ENCODE peak calls at places on chromosomes 13 and 19, in eight cellular contexts. One of them, this sample, is unnamed.

GRCh38 chr13:110017379-110017778 is 231.0 kb upstream of the IRS2 start:
- DNase-seq in HAP-1: no peak
- DNase-seq in heart right ventricle: no peak
- DNase-seq in mammary epithelial cell: peak; percentile 86
- DNase-seq in Peyer's patch: no peak
- DNase-seq in brain microvascular endothelial cell: peak; percentile 84
- DNase-seq in fibroblast of lung: peak; percentile 98
- DNase-seq in mucosa of descending colon: no peak
- DNase-seq in this sample: peak; percentile 71

GRCh38 chr13:113116871-113117271 is 5.7 kb upstream of the F10 start:
- DNase-seq in HAP-1: no peak
- DNase-seq in heart right ventricle: no peak
- DNase-seq in mammary epithelial cell: no peak
- DNase-seq in Peyer's patch: no peak
- DNase-seq in brain microvascular endothelial cell: no peak
- DNase-seq in fibroblast of lung: no peak
- DNase-seq in mucosa of descending colon: no peak
- DNase-seq in this sample: no peak

GRCh38 chr13:26221399-26221720 is 754 bp downstream of the RNF6 start:
- DNase-seq in HAP-1: no peak
- DNase-seq in heart right ventricle: no peak
- DNase-seq in mammary epithelial cell: no peak
- DNase-seq in Peyer's patch: no peak
- DNase-seq in brain microvascular endothelial cell: no peak
- DNase-seq in fibroblast of lung: no peak
- DNase-seq in mucosa of descending colon: no peak
- DNase-seq in this sample: no peak

GRCh38 chr19:40284501-40285352 is at the start of gene AKT2:
- DNase-seq in HAP-1: no peak
- DNase-seq in heart right ventricle: peak; percentile 71
- DNase-seq in mammary epithelial cell: peak; percentile 9
- DNase-seq in Peyer's patch: peak; percentile 63
- DNase-seq in brain microvascular endothelial cell: peak; percentile 3
- DNase-seq in fibroblast of lung: peak; percentile 62
- DNase-seq in mucosa of descending colon: no peak
- DNase-seq in this sample: no peak

GRCh38 chr13:27201661-27202060 is 30.1 kb upstream of the USP12 start:
- DNase-seq in HAP-1: no peak
- DNase-seq in heart right ventricle: no peak
- DNase-seq in mammary epithelial cell: no peak
- DNase-seq in Peyer's patch: no peak
- DNase-seq in brain microvascular endothelial cell: no peak
- DNase-seq in fibroblast of lung: no peak
- DNase-seq in mucosa of descending colon: no peak
- DNase-seq in this sample: no peak

GRCh38 chr13:20550799-20551198 is 16.2 kb upstream of the IFT88 start:
- DNase-seq in HAP-1: no peak
- DNase-seq in heart right ventricle: no peak
- DNase-seq in mammary epithelial cell: no peak
- DNase-seq in Peyer's patch: no peak
- DNase-seq in brain microvascular endothelial cell: no peak
- DNase-seq in fibroblast of lung: no peak
- DNase-seq in mucosa of descending colon: no peak
- DNase-seq in this sample: no peak

GRCh38 chr19:45876411-45877197 is 9.3 kb downstream of the IRF2BP1 start:
- DNase-seq in HAP-1: no peak
- DNase-seq in heart right ventricle: peak; percentile 41
- DNase-seq in mammary epithelial cell: no peak
- DNase-seq in Peyer's patch: no peak
- DNase-seq in brain microvascular endothelial cell: peak; percentile 24
- DNase-seq in fibroblast of lung: peak; percentile 47
- DNase-seq in mucosa of descending colon: no peak
- DNase-seq in this sample: no peak

GRCh38 chr13:35781661-35782060 is 305.2 kb upstream of the MAB21L1 start:
- DNase-seq in HAP-1: peak; percentile 20
- DNase-seq in heart right ventricle: no peak
- DNase-seq in mammary epithelial cell: no peak
- DNase-seq in Peyer's patch: no peak
- DNase-seq in brain microvascular endothelial cell: no peak
- DNase-seq in fibroblast of lung: no peak
- DNase-seq in mucosa of descending colon: no peak
- DNase-seq in this sample: no peak

GRCh38 chr19:50044922-50045321 is 19.1 kb downstream of the ZNF473 start:
- DNase-seq in HAP-1: no peak
- DNase-seq in heart right ventricle: no peak
- DNase-seq in mammary epithelial cell: no peak
- DNase-seq in Peyer's patch: no peak
- DNase-seq in brain microvascular endothelial cell: no peak
- DNase-seq in fibroblast of lung: no peak
- DNase-seq in mucosa of descending colon: no peak
- DNase-seq in this sample: no peak

GRCh38 chr19:50039968-50040367 is 14.2 kb downstream of the ZNF473 start:
- DNase-seq in HAP-1: no peak
- DNase-seq in heart right ventricle: no peak
- DNase-seq in mammary epithelial cell: no peak
- DNase-seq in Peyer's patch: no peak
- DNase-seq in brain microvascular endothelial cell: no peak
- DNase-seq in fibroblast of lung: no peak
- DNase-seq in mucosa of descending colon: no peak
- DNase-seq in this sample: no peak

GRCh38 chr19:50042363-50043024 is 16.7 kb downstream of the ZNF473 start:
- DNase-seq in HAP-1: no peak
- DNase-seq in heart right ventricle: no peak
- DNase-seq in mammary epithelial cell: no peak
- DNase-seq in Peyer's patch: no peak
- DNase-seq in brain microvascular endothelial cell: no peak
- DNase-seq in fibroblast of lung: no peak
- DNase-seq in mucosa of descending colon: no peak
- DNase-seq in this sample: no peak

GRCh38 chr19:50043967-50044366 is 18.2 kb downstream of the ZNF473 start:
- DNase-seq in HAP-1: no peak
- DNase-seq in heart right ventricle: no peak
- DNase-seq in mammary epithelial cell: no peak
- DNase-seq in Peyer's patch: no peak
- DNase-seq in brain microvascular endothelial cell: no peak
- DNase-seq in fibroblast of lung: no peak
- DNase-seq in mucosa of descending colon: no peak
- DNase-seq in this sample: no peak

DNA sequence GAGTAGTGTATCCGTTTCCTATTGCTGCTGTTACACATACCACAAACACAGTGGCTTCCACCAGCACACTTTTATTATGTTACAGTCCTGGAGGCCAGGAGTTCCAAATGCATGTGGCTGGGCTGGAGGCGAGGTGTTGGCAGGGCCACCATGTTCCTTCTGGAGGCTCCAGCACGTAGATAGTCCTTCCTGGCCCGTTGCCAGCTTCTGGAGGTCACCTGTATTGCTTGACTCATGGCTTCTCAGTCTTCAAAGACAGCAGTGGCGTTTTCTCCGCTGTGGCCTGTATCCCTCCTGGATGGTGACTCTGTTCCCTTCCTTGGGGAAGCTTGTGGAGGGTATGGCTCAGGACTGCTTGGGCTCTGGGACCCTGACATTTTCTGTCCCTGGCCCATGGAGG is 15.2 kb downstream of the ZNF473 start:
- DNase-seq in HAP-1: no peak
- DNase-seq in heart right ventricle: no peak
- DNase-seq in mammary epithelial cell: no peak
- DNase-seq in Peyer's patch: no peak
- DNase-seq in brain microvascular endothelial cell: no peak
- DNase-seq in fibroblast of lung: no peak
- DNase-seq in mucosa of descending colon: no peak
- DNase-seq in this sample: no peak
- H3K36me3 ChIP-seq in HAP-1: peaks cover 75% of the 10 kb centered on the region
- H3K36me3 ChIP-seq in heart right ventricle: peaks cover 18% of the 10 kb centered on the region
- H3K36me3 ChIP-seq in mammary epithelial cell: peaks cover 53% of the 10 kb centered on the region
- H3K36me3 ChIP-seq in Peyer's patch: peaks cover 13% of the 10 kb centered on the region
- H3K36me3 ChIP-seq in brain microvascular endothelial cell: peaks cover 70% of the 10 kb centered on the region
- H3K36me3 ChIP-seq in fibroblast of lung: peaks cover 32% of the 10 kb centered on the region
- H3K36me3 ChIP-seq in mucosa of descending colon: peaks cover 19% of the 10 kb centered on the region
- H3K36me3 ChIP-seq in this sample: peaks cover 71% of the 10 kb centered on the region

GRCh38 chr19:14405758-14406644 is 13.1 kb downstream of the DDX39A start:
- DNase-seq in HAP-1: peak; percentile 80
- DNase-seq in heart right ventricle: peak; percentile 89
- DNase-seq in mammary epithelial cell: peak; percentile 63
- DNase-seq in Peyer's patch: peak; percentile 80
- DNase-seq in brain microvascular endothelial cell: peak; percentile 73
- DNase-seq in fibroblast of lung: peak; percentile 75
- DNase-seq in mucosa of descending colon: peak; percentile 89
- DNase-seq in this sample: peak; percentile 85

GRCh38 chr19:14405380-14405757 is 13.8 kb downstream of the DDX39A start:
- DNase-seq in HAP-1: no peak
- DNase-seq in heart right ventricle: no peak
- DNase-seq in mammary epithelial cell: no peak
- DNase-seq in Peyer's patch: no peak
- DNase-seq in brain microvascular endothelial cell: no peak
- DNase-seq in fibroblast of lung: no peak
- DNase-seq in mucosa of descending colon: no peak
- DNase-seq in this sample: no peak

GRCh38 chr19:14408641-14409120 is 10.5 kb downstream of the DDX39A start:
- DNase-seq in HAP-1: no peak
- DNase-seq in heart right ventricle: no peak
- DNase-seq in mammary epithelial cell: no peak
- DNase-seq in Peyer's patch: no peak
- DNase-seq in brain microvascular endothelial cell: no peak
- DNase-seq in fibroblast of lung: no peak
- DNase-seq in mucosa of descending colon: no peak
- DNase-seq in this sample: peak; percentile 46

GRCh38 chr19:14407889-14408640 is 11.1 kb downstream of the DDX39A start:
- DNase-seq in HAP-1: no peak
- DNase-seq in heart right ventricle: no peak
- DNase-seq in mammary epithelial cell: no peak
- DNase-seq in Peyer's patch: no peak
- DNase-seq in brain microvascular endothelial cell: no peak
- DNase-seq in fibroblast of lung: no peak
- DNase-seq in mucosa of descending colon: peak; percentile 90
- DNase-seq in this sample: peak; percentile 41

DNA sequence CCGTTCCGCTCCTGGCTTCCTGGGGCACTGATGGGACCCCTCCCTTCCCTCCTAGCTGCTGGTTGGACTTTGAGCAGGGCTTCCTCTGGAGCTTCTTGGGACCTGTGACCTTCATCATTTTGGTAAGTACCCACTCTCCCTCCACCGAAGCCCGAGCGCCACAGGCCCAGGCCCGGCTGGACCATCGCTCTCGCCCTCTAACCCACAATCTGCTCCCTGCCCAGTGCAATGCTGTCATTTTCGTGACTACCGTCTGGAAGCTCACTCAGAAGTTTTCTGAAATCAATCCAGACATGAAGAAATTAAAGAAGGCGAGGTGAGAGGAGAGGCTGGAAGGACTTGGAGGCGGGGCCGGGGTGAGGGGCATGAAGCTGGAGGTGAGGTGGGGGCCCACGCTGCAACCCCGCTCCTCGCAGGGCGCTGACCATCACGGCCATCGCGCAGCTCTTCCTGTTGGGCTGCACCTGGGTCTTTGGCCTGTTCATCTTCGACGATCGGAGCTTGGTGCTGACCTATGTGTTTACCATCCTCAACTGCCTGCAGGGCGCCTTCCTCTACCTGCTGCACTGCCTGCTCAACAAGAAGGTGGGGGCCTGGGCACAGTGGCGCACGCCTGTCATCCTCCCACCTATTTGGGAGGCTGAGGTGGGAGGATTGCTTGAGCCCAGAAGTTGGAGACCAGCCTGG is 12.4 kb downstream of the DDX39A start:
- DNase-seq in HAP-1: no peak
- DNase-seq in heart right ventricle: no peak
- DNase-seq in mammary epithelial cell: no peak
- DNase-seq in Peyer's patch: no peak
- DNase-seq in brain microvascular endothelial cell: no peak
- DNase-seq in fibroblast of lung: no peak
- DNase-seq in mucosa of descending colon: no peak
- DNase-seq in this sample: no peak
- H3K36me3 ChIP-seq in HAP-1: peaks cover 83% of the 10 kb centered on the region
- H3K36me3 ChIP-seq in heart right ventricle: peaks cover 22% of the 10 kb centered on the region
- H3K36me3 ChIP-seq in mammary epithelial cell: peaks cover 18% of the 10 kb centered on the region
- H3K36me3 ChIP-seq in Peyer's patch: no peaks in the 10 kb centered on the region
- H3K36me3 ChIP-seq in brain microvascular endothelial cell: peaks cover 77% of the 10 kb centered on the region
- H3K36me3 ChIP-seq in fibroblast of lung: peaks cover 61% of the 10 kb centered on the region
- H3K36me3 ChIP-seq in mucosa of descending colon: peaks cover 13% of the 10 kb centered on the region
- H3K36me3 ChIP-seq in this sample: peaks cover 52% of the 10 kb centered on the region

DNA sequence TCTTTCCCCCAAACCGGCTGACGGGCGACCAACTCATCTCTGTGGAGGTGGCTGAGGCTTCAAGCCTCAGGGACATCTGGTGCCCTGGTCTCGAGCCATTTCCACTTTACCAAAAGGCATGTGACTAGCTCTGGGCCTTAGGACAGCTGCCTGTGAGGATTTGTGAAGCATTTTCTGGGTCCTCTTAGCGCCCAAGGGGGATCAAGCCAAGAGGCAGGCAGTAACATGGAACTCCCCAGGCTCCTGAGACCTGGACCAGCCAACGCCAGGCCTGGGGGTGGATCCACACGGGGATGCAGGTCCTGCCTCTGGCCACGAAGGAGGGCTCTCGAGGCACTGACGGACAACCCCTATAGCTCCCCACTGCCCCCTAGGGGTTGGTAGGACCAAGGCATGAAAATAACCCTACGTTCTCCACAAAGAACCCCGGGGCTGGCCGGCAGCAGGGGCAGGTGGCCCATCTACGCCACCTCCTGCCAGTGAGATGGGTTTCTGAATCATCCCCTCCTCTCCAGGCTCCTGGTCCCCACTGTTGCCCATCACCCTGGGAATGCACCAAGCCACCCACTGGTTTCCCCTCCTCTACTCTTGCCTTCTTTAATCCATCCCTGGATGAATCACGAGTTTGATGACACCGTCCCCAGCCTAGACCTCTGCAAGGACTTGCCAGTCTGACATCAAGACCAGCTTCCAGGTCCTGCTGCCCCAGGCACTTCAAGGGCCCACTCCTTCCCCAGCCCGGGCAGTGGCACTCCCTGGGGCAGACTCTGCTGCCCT is 7.0 kb upstream of the MYDGF start:
- DNase-seq in HAP-1: peak; percentile 40
- DNase-seq in heart right ventricle: no peak
- DNase-seq in mammary epithelial cell: no peak
- DNase-seq in Peyer's patch: no peak
- DNase-seq in brain microvascular endothelial cell: peak; percentile 35
- DNase-seq in fibroblast of lung: peak; percentile 32
- DNase-seq in mucosa of descending colon: no peak
- DNase-seq in this sample: peak; percentile 57
- H3K36me3 ChIP-seq in HAP-1: peaks cover 4% of the 10 kb centered on the region
- H3K36me3 ChIP-seq in heart right ventricle: no peaks in the 10 kb centered on the region
- H3K36me3 ChIP-seq in mammary epithelial cell: peaks cover 22% of the 10 kb centered on the region
- H3K36me3 ChIP-seq in Peyer's patch: no peaks in the 10 kb centered on the region
- H3K36me3 ChIP-seq in brain microvascular endothelial cell: peaks cover 49% of the 10 kb centered on the region
- H3K36me3 ChIP-seq in fibroblast of lung: peaks cover 11% of the 10 kb centered on the region
- H3K36me3 ChIP-seq in mucosa of descending colon: no peaks in the 10 kb centered on the region
- H3K36me3 ChIP-seq in this sample: peaks cover 40% of the 10 kb centered on the region

GRCh38 chr19:30111456-30111855 is 169.4 kb downstream of the URI1 start:
- DNase-seq in HAP-1: no peak
- DNase-seq in heart right ventricle: no peak
- DNase-seq in mammary epithelial cell: no peak
- DNase-seq in Peyer's patch: no peak
- DNase-seq in brain microvascular endothelial cell: no peak
- DNase-seq in fibroblast of lung: no peak
- DNase-seq in mucosa of descending colon: no peak
- DNase-seq in this sample: no peak

GRCh38 chr19:30111051-30111450 is 169.0 kb downstream of the URI1 start:
- DNase-seq in HAP-1: no peak
- DNase-seq in heart right ventricle: no peak
- DNase-seq in mammary epithelial cell: no peak
- DNase-seq in Peyer's patch: no peak
- DNase-seq in brain microvascular endothelial cell: no peak
- DNase-seq in fibroblast of lung: no peak
- DNase-seq in mucosa of descending colon: no peak
- DNase-seq in this sample: no peak

GRCh38 chr19:30112171-30112570 is 170.1 kb downstream of the URI1 start:
- DNase-seq in HAP-1: no peak
- DNase-seq in heart right ventricle: no peak
- DNase-seq in mammary epithelial cell: no peak
- DNase-seq in Peyer's patch: no peak
- DNase-seq in brain microvascular endothelial cell: no peak
- DNase-seq in fibroblast of lung: no peak
- DNase-seq in mucosa of descending colon: no peak
- DNase-seq in this sample: no peak

GRCh38 chr19:30107351-30107750 is 165.3 kb downstream of the URI1 start:
- DNase-seq in HAP-1: no peak
- DNase-seq in heart right ventricle: no peak
- DNase-seq in mammary epithelial cell: no peak
- DNase-seq in Peyer's patch: no peak
- DNase-seq in brain microvascular endothelial cell: no peak
- DNase-seq in fibroblast of lung: no peak
- DNase-seq in mucosa of descending colon: no peak
- DNase-seq in this sample: no peak

GRCh38 chr19:30109565-30109964 is 167.5 kb downstream of the URI1 start:
- DNase-seq in HAP-1: no peak
- DNase-seq in heart right ventricle: no peak
- DNase-seq in mammary epithelial cell: no peak
- DNase-seq in Peyer's patch: no peak
- DNase-seq in brain microvascular endothelial cell: no peak
- DNase-seq in fibroblast of lung: no peak
- DNase-seq in mucosa of descending colon: no peak
- DNase-seq in this sample: no peak
- H3K36me3 ChIP-seq in HAP-1: no peaks in the 10 kb centered on the region
- H3K36me3 ChIP-seq in heart right ventricle: no peaks in the 10 kb centered on the region
- H3K36me3 ChIP-seq in mammary epithelial cell: no peaks in the 10 kb centered on the region
- H3K36me3 ChIP-seq in Peyer's patch: no peaks in the 10 kb centered on the region
- H3K36me3 ChIP-seq in brain microvascular endothelial cell: no peaks in the 10 kb centered on the region
- H3K36me3 ChIP-seq in fibroblast of lung: no peaks in the 10 kb centered on the region
- H3K36me3 ChIP-seq in mucosa of descending colon: no peaks in the 10 kb centered on the region
- H3K36me3 ChIP-seq in this sample: no peaks in the 10 kb centered on the region